ENCODE peak calls at places on chromosomes 6 and 20, in eight cellular contexts. D is GM23248, A is MM.1S, U is hepatocyte, I is OCI-LY7, M is SK-N-SH, V is PC-3, X is GM23338. R is an unnamed sample. For H3K9me2, the result is how much of the 10 kb centered on the place peaks cover.

GRCh38 chr6:130749402-130749801 is 77.8 kb upstream of the SMLR1 start:
- DNase-seq in M (no peak), X (peak), I (no peak), D (no peak), V (no peak), U (peak), A (no peak), R (no peak)

GRCh38 chr20:50859161-50859560 is 64.3 kb downstream of the BCAS4 start:
- DNase-seq in U (no peak), A (no peak), X (no peak), V (no peak), I (peak), M (no peak), D (no peak), R (no peak)

GRCh38 chr6:2949121-2949520 is 22.2 kb downstream of the SERPINB6 start:
- DNase-seq in D (no peak), M (no peak), X (no peak), A (no peak), I (no peak), V (no peak), U (no peak), R (no peak)

GRCh38 chr20:32497589-32498224 is 87.4 kb downstream of the NOL4L start:
- DNase-seq in A (no peak), V (no peak), U (no peak), D (no peak), I (no peak), M (no peak), X (peak), R (no peak)

GRCh38 chr20:32168184-32168910 is 39.2 kb downstream of the PLAGL2 start:
- DNase-seq in A (no peak), M (no peak), U (no peak), V (no peak), D (peak), X (peak), I (no peak), R (peak)

GRCh38 chr6:42239736-42240375 is 22.2 kb upstream of the MRPS10 start:
- DNase-seq in V (peak), A (no peak), X (no peak), M (no peak), U (no peak), I (no peak), D (peak), R (peak)

GRCh38 chr6:155188707-155189496 is 74.9 kb upstream of the CLDN20 start:
- DNase-seq in D (peak), I (no peak), M (no peak), U (peak), V (peak), X (no peak), A (no peak), R (peak)

GRCh38 chr20:44790994-44791393 is 19.4 kb downstream of the RIMS4 start:
- DNase-seq in U (no peak), X (no peak), I (no peak), M (no peak), A (no peak), V (no peak), D (no peak), R (no peak)

GRCh38 chr20:62500237-62500864 is 24.6 kb upstream of the GATA5 start:
- DNase-seq in M (peak), X (peak), D (peak), I (peak), V (peak), U (peak), A (peak), R (peak)

GRCh38 chr20:37346526-37347346 is 796 bp downstream of the SRC start:
- DNase-seq in A (no peak), D (peak), U (no peak), I (no peak), V (no peak), X (peak), M (peak), R (no peak)

GRCh38 chr6:10882654-10883053 is 813 bp upstream of the GCM2 start:
- DNase-seq in A (no peak), X (no peak), V (no peak), M (no peak), I (no peak), D (no peak), U (peak), R (no peak)

GRCh38 chr20:35539756-35540212 is 2.1 kb upstream of the ERGIC3 start:
- DNase-seq in M (no peak), A (no peak), I (peak), U (peak), X (peak), V (no peak), D (no peak), R (no peak)

GRCh38 chr20:58375796-58376195 is 13.2 kb upstream of the VAPB start:
- DNase-seq in I (no peak), D (no peak), X (no peak), U (no peak), A (no peak), V (no peak), M (no peak), R (no peak)

GRCh38 chr20:32752458-32753250 is 9.4 kb upstream of the COMMD7 start:
- DNase-seq in V (peak), D (peak), X (no peak), I (no peak), U (no peak), A (no peak), M (no peak), R (no peak)

GRCh38 chr6:102417368-102417767 is 1023.9 kb downstream of the GRIK2 start:
- DNase-seq in M (no peak), X (no peak), I (no peak), A (peak), D (no peak), U (no peak), V (no peak), R (no peak)

GRCh38 chr20:9507544-9508239 is 6.7 kb upstream of the LAMP5 start:
- DNase-seq in U (no peak), X (peak), D (no peak), V (no peak), M (peak), I (no peak), A (no peak), R (no peak)

GRCh38 chr20:57432874-57433491 is 41.8 kb downstream of the RBM38 start:
- DNase-seq in D (peak), M (no peak), V (peak), A (peak), I (peak), X (no peak), U (no peak), R (peak)

GRCh38 chr20:34705008-34705382 is 851 bp downstream of the TP53INP2 start:
- DNase-seq in M (no peak), V (no peak), I (peak), A (no peak), X (no peak), U (no peak), D (no peak), R (no peak)

GRCh38 chr20:23441850-23442313 is 2.4 kb downstream of the CSTL1 start:
- DNase-seq in X (peak), I (peak), D (peak), U (peak), M (peak), A (peak), V (peak), R (peak)

GRCh38 chr20:35215066-35215956 is 11.2 kb upstream of the MMP24 start:
- DNase-seq in A (no peak), I (no peak), M (no peak), U (no peak), X (no peak), V (peak), D (peak), R (peak)

GRCh38 chr6:135522975-135523692 is 25.6 kb upstream of the AHI1 start:
- DNase-seq in V (peak), A (no peak), X (no peak), I (no peak), U (peak), M (no peak), D (peak), R (no peak)

GRCh38 chr6:148831531-148831930 is 84.7 kb downstream of the UST start:
- DNase-seq in U (no peak), X (no peak), V (no peak), D (peak), M (no peak), I (no peak), A (no peak), R (no peak)

GRCh38 chr20:38278763-38279162 is 18.2 kb upstream of the KIAA1755 start:
- DNase-seq in V (no peak), A (no peak), U (no peak), M (no peak), I (no peak), X (no peak), D (no peak), R (no peak)

GRCh38 chr20:4912380-4913142 is 88.7 kb downstream of the SLC23A2 start:
- DNase-seq in A (no peak), I (no peak), M (no peak), X (no peak), U (no peak), D (no peak), V (no peak), R (no peak)

GRCh38 chr6:137798261-137798660 is 68.8 kb upstream of the TNFAIP3 start:
- DNase-seq in U (no peak), V (no peak), M (no peak), A (no peak), D (no peak), I (no peak), X (no peak), R (no peak)

GRCh38 chr20:50092436-50092835 is 20.5 kb downstream of the UBE2V1 start:
- DNase-seq in V (no peak), I (no peak), A (no peak), X (no peak), M (no peak), D (peak), U (no peak), R (no peak)

GRCh38 chr20:45405566-45406259 is 2.4 kb upstream of the DBNDD2 start:
- DNase-seq in U (peak), M (peak), A (no peak), D (peak), V (peak), X (peak), I (no peak), R (peak)

GRCh38 chr20:19497064-19497463 is 261.0 kb upstream of the RIN2 start:
- DNase-seq in A (no peak), D (peak), I (no peak), X (no peak), V (peak), U (no peak), M (no peak), R (no peak)

GRCh38 chr20:51698252-51698651 is 69.9 kb downstream of the ATP9A start:
- DNase-seq in A (no peak), D (no peak), M (no peak), I (no peak), X (no peak), V (no peak), U (no peak), R (no peak)

GRCh38 chr20:5497556-5497955 is 180.8 kb upstream of the PROKR2 start:
- DNase-seq in A (no peak), X (no peak), U (no peak), D (no peak), I (no peak), M (no peak), V (no peak), R (no peak)

GRCh38 chr6:168376811-168377480 is 57.4 kb upstream of the DACT2 start:
- DNase-seq in I (no peak), M (no peak), D (no peak), X (no peak), A (no peak), V (no peak), U (no peak), R (no peak)

GRCh38 chr6:7215140-7215539 is 97.9 kb downstream of the SSR1 start:
- DNase-seq in U (no peak), V (no peak), I (no peak), D (no peak), A (no peak), M (no peak), X (no peak), R (no peak)

DNA sequence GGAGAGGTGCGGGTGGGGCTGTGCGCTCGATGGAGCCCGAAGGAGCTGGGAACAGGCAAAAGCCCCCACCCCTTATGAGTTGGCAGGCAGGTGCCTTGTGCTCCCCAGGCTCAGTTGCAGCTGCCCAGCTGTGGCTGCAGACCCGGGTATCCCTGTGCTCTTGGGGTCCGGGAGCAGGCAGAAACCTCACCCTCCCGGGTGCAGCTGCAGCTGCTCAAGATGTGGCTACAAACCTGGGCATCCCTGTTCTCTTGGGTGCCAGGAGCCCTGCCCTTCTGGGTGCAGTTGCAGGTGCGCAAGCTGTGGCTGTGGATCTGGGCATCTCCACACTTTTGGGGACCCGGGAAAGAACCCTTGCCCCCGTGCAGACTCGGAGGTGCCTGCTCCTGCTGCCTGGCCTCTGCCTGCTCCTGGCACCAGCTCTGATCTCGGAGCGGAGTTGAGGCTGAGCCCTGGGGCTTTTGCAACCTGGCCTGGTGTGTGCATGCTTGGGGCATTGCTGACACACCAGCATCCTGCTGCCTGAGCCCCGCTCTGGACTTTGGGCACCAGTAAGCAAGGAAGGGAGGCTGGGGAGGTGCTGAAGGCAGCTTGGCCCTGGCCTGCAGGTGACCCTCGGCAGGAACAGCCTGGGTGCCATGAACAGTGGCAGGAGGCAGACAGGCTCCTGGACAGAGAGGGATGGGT is 21.6 kb downstream of the OR2J3 start:
- DNase-seq in D (no peak), I (no peak), M (no peak), U (no peak), A (no peak), X (no peak), V (no peak), R (no peak)
- H3K9me2 ChIP-seq in D (under half), I (under half), M (under half), U (under half), A (under half), X (under half), V (under half), R (under half)

DNA sequence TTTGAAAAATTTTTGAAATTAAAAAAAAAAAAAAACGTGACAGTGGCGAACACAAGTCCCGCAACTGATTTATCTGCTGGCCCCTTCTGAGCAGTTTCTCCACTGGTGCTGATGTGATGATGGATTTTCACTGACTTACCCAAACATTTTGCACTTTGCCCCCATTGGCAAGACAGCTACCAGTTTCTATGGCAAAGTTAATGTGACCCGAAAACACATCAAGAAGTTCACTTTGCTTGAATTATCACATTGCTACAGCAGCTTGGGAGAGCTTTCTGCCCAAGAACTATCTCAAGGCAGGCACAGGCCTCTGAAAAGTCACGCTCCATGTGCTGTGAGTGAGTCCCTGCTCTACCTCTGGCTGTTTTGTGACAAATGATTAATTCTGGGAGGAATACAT is 128.0 kb upstream of the EDN1 start:
- DNase-seq in U (no peak), M (no peak), V (no peak), D (no peak), I (no peak), X (no peak), A (no peak), R (no peak)
- H3K9me2 ChIP-seq in U (under half), M (under half), V (under half), D (under half), I (under half), X (under half), A (under half), R (under half)

DNA sequence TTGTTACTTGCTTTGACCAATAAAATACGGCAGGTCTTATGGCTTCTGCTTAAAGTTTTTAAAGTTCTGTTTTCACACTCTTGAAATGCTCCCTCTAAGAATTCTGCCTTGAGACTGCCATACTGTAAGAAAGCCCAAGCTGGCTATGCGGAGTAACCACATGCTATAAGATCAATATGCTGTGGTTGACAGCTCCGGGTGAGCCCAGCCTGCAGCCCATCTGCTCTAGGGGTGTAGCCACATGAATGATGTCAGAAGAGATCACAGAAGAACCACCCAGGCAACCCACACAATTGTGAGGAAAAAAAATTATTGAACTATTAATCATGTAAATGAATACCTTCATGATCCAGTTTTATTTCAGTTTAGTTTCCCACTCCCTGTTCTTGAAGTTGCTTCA is 26.1 kb upstream of the SH3BGRL2 start:
- DNase-seq in D (no peak), M (no peak), X (no peak), A (no peak), V (no peak), U (no peak), I (no peak), R (no peak)
- H3K9me2 ChIP-seq in D (under half), M (under half), X (under half), A (under half), V (under half), U (under half), I (under half), R (under half)

GRCh38 chr6:113907107-113907506 is 50.0 kb downstream of the MARCKS start:
- DNase-seq in V (no peak), M (no peak), D (no peak), U (no peak), A (no peak), X (no peak), I (no peak), R (no peak)

GRCh38 chr6:113909224-113909856 is 52.2 kb downstream of the MARCKS start:
- DNase-seq in U (peak), X (peak), D (peak), M (peak), V (peak), I (peak), A (peak), R (peak)

GRCh38 chr6:113901482-113901881 is 44.3 kb downstream of the MARCKS start:
- DNase-seq in U (no peak), I (no peak), A (no peak), M (no peak), V (no peak), X (no peak), D (peak), R (no peak)

GRCh38 chr6:113908801-113909200 is 51.7 kb downstream of the MARCKS start:
- DNase-seq in I (no peak), M (no peak), V (no peak), X (no peak), U (no peak), A (no peak), D (peak), R (no peak)

GRCh38 chr6:113903666-113904330 is 46.7 kb downstream of the MARCKS start:
- DNase-seq in V (no peak), D (peak), A (no peak), U (peak), I (no peak), X (no peak), M (no peak), R (no peak)
- H3K9me2 ChIP-seq in V (under half), D (under half), A (under half), U (under half), I (under half), X (under half), M (under half), R (under half)

GRCh38 chr6:27836080-27836782 is 76.0 kb downstream of the OR2B2 start:
- DNase-seq in V (no peak), U (no peak), D (no peak), X (no peak), A (no peak), M (no peak), I (peak), R (no peak)

GRCh38 chr6:27839303-27840081 is 72.7 kb downstream of the OR2B2 start:
- DNase-seq in I (peak), M (peak), D (peak), V (peak), X (no peak), A (peak), U (peak), R (no peak)

GRCh38 chr6:27836783-27837635 is 75.2 kb downstream of the OR2B2 start:
- DNase-seq in V (peak), U (peak), A (peak), D (peak), X (peak), I (peak), M (peak), R (no peak)

GRCh38 chr6:27840572-27840971 is 71.6 kb downstream of the OR2B2 start:
- DNase-seq in I (no peak), D (no peak), U (no peak), M (no peak), X (no peak), V (no peak), A (no peak), R (no peak)

DNA sequence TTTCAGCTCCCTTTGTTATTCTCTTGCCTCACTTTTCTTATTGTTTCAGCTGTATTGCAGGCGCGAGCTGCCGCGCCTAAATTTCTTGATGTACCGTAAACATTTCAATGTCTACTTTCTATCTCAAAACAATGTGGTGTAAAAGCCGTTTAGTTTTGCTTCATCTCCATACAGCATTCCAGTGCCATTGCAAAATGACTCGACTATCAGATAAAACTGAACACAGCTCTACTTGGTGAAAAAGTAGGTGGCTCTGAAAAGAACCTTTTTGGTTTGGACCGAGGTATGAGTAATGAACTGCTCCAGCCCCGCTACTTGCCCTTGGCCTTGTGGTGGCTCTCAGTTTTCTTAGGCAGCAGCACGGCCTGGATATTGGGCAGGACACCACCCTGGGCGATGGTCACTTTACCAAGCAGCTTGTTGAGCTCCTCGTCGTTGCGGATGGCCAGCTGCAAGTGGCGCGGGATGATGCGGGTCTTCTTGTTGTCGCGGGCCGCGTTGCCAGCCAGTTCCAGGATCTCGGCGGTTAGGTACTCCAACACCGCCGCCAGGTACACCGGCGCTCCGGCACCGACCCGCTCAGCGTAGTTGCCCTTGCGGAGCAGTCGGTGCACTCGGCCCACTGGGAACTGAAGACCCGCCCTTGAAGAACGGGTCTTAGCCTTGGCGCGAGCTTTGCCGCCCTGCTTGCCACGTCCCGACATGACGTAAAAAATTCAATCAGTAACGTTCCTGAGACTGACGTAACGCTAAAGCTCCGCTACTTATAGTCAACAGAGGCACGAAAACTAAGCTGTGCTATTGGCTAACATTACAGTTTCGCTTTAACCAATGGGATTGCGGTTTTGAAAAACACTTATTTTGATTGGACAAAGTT is 74.3 kb downstream of the OR2B2 start:
- DNase-seq in D (peak), U (peak), X (peak), M (peak), I (peak), A (peak), V (peak), R (peak)
- H3K9me2 ChIP-seq in D (under half), U (under half), X (under half), M (under half), I (under half), A (under half), V (under half), R (under half)